ENCODE peak calls at places on chromosomes 11 and 22, in ten cellular contexts. S, K, E, M, U, O, D, G, Q and F are unnamed samples.

GRCh38 chr11:17607572-17608570 is 60.8 kb downstream of the OTOG start:
- DNase-seq in Q (no peak), D (no peak), O (no peak), G (peak), S (no peak), U (no peak), E (no peak), K (no peak), M (no peak), F (no peak)

GRCh38 chr11:126146454-126147192 is 64.8 kb downstream of the RPUSD4 start:
- DNase-seq in U (no peak), Q (no peak), E (no peak), D (peak), M (no peak), G (no peak), O (no peak), K (peak), S (no peak), F (no peak)

GRCh38 chr11:128569291-128569690 is 18.1 kb downstream of the ETS1 start:
- DNase-seq in O (no peak), G (no peak), D (peak), Q (no peak), M (no peak), S (no peak), E (no peak), U (no peak), K (no peak), F (no peak)

GRCh38 chr11:119852741-119853140 is 123.7 kb upstream of the NECTIN1 start:
- DNase-seq in M (no peak), D (no peak), O (no peak), E (no peak), U (no peak), K (no peak), S (no peak), Q (no peak), G (no peak), F (no peak)

GRCh38 chr11:65125197-65126056 is 3.3 kb downstream of the MRPL49 start:
- DNase-seq in O (no peak), M (no peak), S (no peak), G (no peak), E (no peak), D (peak), U (no peak), K (no peak), Q (no peak), F (no peak)

GRCh38 chr11:112797072-112797471 is 164.1 kb upstream of the NCAM1 start:
- DNase-seq in Q (no peak), E (no peak), M (no peak), D (peak), U (no peak), K (peak), G (no peak), O (no peak), S (no peak), F (no peak)

GRCh38 chr22:35568751-35569725 is 28.4 kb downstream of the RASD2 start:
- DNase-seq in Q (peak), U (no peak), D (peak), O (peak), G (no peak), E (no peak), K (no peak), M (peak), S (no peak), F (no peak)

GRCh38 chr22:19892249-19892879 is 37.7 kb upstream of the GNB1L start:
- DNase-seq in E (peak), S (no peak), M (peak), Q (peak), K (peak), D (no peak), G (no peak), O (no peak), U (peak), F (no peak)

GRCh38 chr11:68341557-68342458 is 29.4 kb downstream of the LRP5 start:
- DNase-seq in O (no peak), G (no peak), E (no peak), Q (no peak), D (no peak), U (no peak), K (no peak), M (no peak), S (no peak), F (no peak)

GRCh38 chr22:41862160-41862529 is 29.2 kb downstream of the SREBF2 start:
- DNase-seq in O (no peak), K (no peak), S (no peak), D (no peak), E (peak), Q (peak), U (peak), G (no peak), M (peak), F (no peak)

GRCh38 chr22:42279425-42280020 is 9.1 kb upstream of the TCF20 start:
- DNase-seq in G (peak), D (no peak), U (no peak), K (no peak), M (no peak), E (no peak), Q (no peak), O (no peak), S (no peak), F (no peak)

GRCh38 chr22:20606041-20606783 is 98.8 kb downstream of the MED15 start:
- DNase-seq in G (no peak), S (peak), O (peak), E (peak), K (peak), M (peak), U (peak), Q (peak), D (peak), F (peak)

GRCh38 chr11:70117567-70118194 is 39.6 kb downstream of the ANO1 start:
- DNase-seq in Q (no peak), E (no peak), K (no peak), M (no peak), U (no peak), O (no peak), D (no peak), G (no peak), S (no peak), F (no peak)

GRCh38 chr11:113387605-113388211 is at the start of gene ANKK1:
- DNase-seq in O (peak), S (no peak), E (no peak), D (peak), U (no peak), M (no peak), Q (no peak), G (no peak), K (peak), F (no peak)

GRCh38 chr22:41994506-41994905 is 4.1 kb upstream of the WBP2NL start:
- DNase-seq in M (no peak), O (no peak), E (no peak), S (no peak), U (no peak), G (no peak), Q (no peak), D (peak), K (no peak), F (no peak)

GRCh38 chr11:12540913-12541587 is 133.2 kb upstream of the TEAD1 start:
- DNase-seq in E (no peak), M (no peak), G (no peak), U (no peak), O (peak), S (peak), D (peak), Q (peak), K (peak), F (peak)

GRCh38 chr11:7437706-7438105 is 47.6 kb upstream of the OLFML1 start:
- DNase-seq in D (no peak), M (peak), K (no peak), E (no peak), U (no peak), Q (no peak), S (no peak), O (no peak), G (no peak), F (no peak)

GRCh38 chr11:7418061-7418460 is 67.2 kb upstream of the OLFML1 start:
- DNase-seq in E (no peak), U (no peak), M (peak), K (no peak), S (no peak), G (no peak), D (no peak), O (no peak), Q (no peak), F (no peak)

GRCh38 chr22:29831958-29832357 is 6.1 kb downstream of the ASCC2 start:
- DNase-seq in D (no peak), Q (no peak), M (no peak), O (no peak), E (no peak), G (no peak), U (no peak), K (no peak), S (no peak), F (no peak)

GRCh38 chr11:72584933-72585597 is 89.2 kb downstream of the PDE2A start:
- DNase-seq in D (no peak), K (no peak), U (no peak), M (no peak), E (no peak), Q (no peak), G (no peak), O (no peak), S (no peak), F (no peak)

GRCh38 chr22:40418366-40419201 is 48.2 kb downstream of the SGSM3 start:
- DNase-seq in G (no peak), Q (peak), O (peak), K (peak), D (no peak), E (no peak), S (no peak), M (no peak), U (peak), F (no peak)

GRCh38 chr11:12642040-12642439 is 32.2 kb upstream of the TEAD1 start:
- DNase-seq in U (no peak), G (no peak), S (no peak), O (peak), M (peak), D (no peak), K (no peak), E (no peak), Q (peak), F (peak)

GRCh38 chr11:45149483-45150056 is 3.1 kb downstream of the PRDM11 start:
- DNase-seq in Q (no peak), O (no peak), K (no peak), U (no peak), G (no peak), M (no peak), S (no peak), E (no peak), D (no peak), F (no peak)

GRCh38 chr11:45147017-45147728 is 734 bp downstream of the PRDM11 start:
- DNase-seq in O (peak), D (peak), S (peak), E (peak), Q (peak), M (peak), G (peak), U (peak), K (peak), F (peak)

GRCh38 chr11:45147871-45148270 is 1.4 kb downstream of the PRDM11 start:
- DNase-seq in K (no peak), E (no peak), D (no peak), U (no peak), G (no peak), O (no peak), M (no peak), Q (no peak), S (no peak), F (no peak)

GRCh38 chr11:45146072-45147016 is at the start of gene PRDM11:
- DNase-seq in O (peak), G (peak), Q (peak), K (peak), S (peak), E (peak), D (peak), M (peak), U (peak), F (no peak)

DNA sequence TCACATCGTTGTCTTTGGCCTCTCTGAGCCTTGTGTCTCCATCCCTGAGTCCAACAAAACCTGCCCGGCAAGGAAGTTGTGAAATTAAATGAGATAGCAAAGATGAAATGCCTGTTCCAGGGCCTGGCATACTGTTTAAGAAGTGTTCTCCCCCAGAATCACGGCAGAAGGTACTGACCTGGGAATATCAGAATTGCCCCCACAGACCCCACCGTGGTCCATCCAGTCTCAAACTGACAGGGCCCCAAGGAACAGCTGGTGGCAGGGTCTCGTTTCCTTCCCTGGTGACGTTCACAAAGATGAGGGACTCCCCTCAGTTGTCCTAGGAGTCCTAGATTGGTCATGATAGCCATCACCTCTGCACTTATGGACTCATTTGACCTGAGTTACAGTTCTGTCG is 1.8 kb downstream of the PRDM11 start:
- DNase-seq in E (no peak), S (no peak), D (no peak), O (no peak), K (no peak), U (no peak), M (no peak), G (no peak), Q (no peak), F (no peak)
- H3K4me3 ChIP-seq in E (no peak), S (no peak), D (peak), O (no peak), K (no peak), U (no peak), M (no peak), G (peak), Q (no peak), F (peak)

DNA sequence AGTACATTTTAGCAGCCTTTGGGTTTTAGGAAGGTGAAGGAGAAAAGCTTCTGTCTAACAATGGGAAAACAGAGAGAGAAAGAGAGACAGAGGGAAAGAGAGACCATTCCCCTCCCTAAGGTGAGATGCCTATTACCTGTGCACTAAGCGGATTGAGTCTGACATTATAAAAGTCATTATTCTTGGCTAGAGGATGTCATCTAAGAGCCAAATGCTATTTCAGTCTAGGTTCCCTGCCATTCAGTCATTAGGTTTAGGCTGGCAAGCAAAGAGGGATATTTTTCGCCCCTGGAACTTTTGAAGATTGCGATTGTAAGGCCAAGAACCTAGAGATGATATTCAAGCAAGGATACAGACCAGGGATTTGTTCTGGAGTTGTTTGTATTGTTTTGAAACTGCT is 7.2 kb downstream of the BLID start:
- DNase-seq in U (no peak), Q (no peak), E (no peak), S (no peak), G (no peak), O (no peak), K (no peak), M (no peak), D (no peak), F (no peak)
- H3K4me3 ChIP-seq in U (no peak), Q (no peak), E (no peak), S (no peak), G (no peak), O (no peak), K (no peak), M (no peak), D (no peak), F (no peak)

DNA sequence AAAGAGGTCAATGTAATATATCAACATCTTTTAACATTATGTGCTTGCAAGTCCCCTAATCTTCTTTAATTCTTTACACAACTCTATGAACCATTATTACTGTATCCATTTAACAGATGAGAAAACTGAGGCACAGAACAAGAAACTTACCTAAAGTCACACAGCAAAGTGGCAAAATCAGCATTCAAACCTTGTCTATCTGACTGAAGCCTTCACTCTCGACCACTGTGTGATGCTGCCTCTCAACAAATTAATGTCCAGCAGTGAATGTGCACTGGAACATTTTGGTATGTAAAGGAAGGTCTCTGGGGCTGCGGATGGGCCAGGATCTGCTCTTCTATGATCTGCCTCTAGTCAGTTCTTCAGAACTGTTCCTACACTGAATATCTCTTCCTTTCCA is 42.1 kb downstream of the PRCP start:
- DNase-seq in D (no peak), E (no peak), K (no peak), M (no peak), U (no peak), G (no peak), S (no peak), Q (no peak), O (no peak), F (no peak)
- H3K4me3 ChIP-seq in D (no peak), E (no peak), K (no peak), M (no peak), U (no peak), G (no peak), S (no peak), Q (no peak), O (peak), F (no peak)

GRCh38 chr11:131694526-131695424 is 324.4 kb downstream of the NTM start:
- DNase-seq in K (peak), O (peak), G (peak), Q (peak), U (no peak), S (peak), M (peak), E (no peak), D (peak), F (peak)
- H3K4me3 ChIP-seq in K (no peak), O (peak), G (no peak), Q (peak), U (no peak), S (peak), M (no peak), E (no peak), D (no peak), F (peak)

GRCh38 chr11:34343686-34344085 is 14.1 kb downstream of the ABTB2 start:
- DNase-seq in G (no peak), U (no peak), D (no peak), E (no peak), S (no peak), Q (no peak), O (no peak), K (no peak), M (no peak), F (no peak)
- H3K4me3 ChIP-seq in G (no peak), U (no peak), D (no peak), E (no peak), S (no peak), Q (no peak), O (no peak), K (no peak), M (no peak), F (no peak)

GRCh38 chr11:80930038-80930437 is 1489.2 kb upstream of the TENM4 start:
- DNase-seq in E (no peak), M (no peak), S (no peak), Q (no peak), D (no peak), G (no peak), O (no peak), U (no peak), K (no peak), F (no peak)
- H3K4me3 ChIP-seq in E (no peak), M (no peak), S (no peak), Q (no peak), D (no peak), G (no peak), O (no peak), U (no peak), K (no peak), F (no peak)

GRCh38 chr11:2569321-2569721 is 124.5 kb downstream of the KCNQ1 start:
- DNase-seq in Q (peak), O (peak), S (no peak), K (no peak), M (no peak), U (no peak), G (peak), E (no peak), D (peak), F (no peak)
- H3K4me3 ChIP-seq in Q (no peak), O (no peak), S (no peak), K (no peak), M (no peak), U (no peak), G (no peak), E (no peak), D (no peak), F (no peak)

GRCh38 chr11:35332524-35332923 is 86.8 kb downstream of the SLC1A2 start:
- DNase-seq in G (no peak), M (no peak), S (no peak), Q (no peak), E (no peak), D (no peak), K (no peak), O (no peak), U (no peak), F (no peak)
- H3K4me3 ChIP-seq in G (no peak), M (no peak), S (no peak), Q (no peak), E (no peak), D (peak), K (no peak), O (no peak), U (no peak), F (no peak)